ENCODE peak calls at places on chromosome 16, in eight cellular contexts. One of them, this sample, is unnamed.

GRCh38 chr16:81838794-81839193 is 59.7 kb downstream of the PLCG2 start:
- DNase-seq in GM12891: no peak
- DNase-seq in myocyte: peak; percentile 3
- DNase-seq in GDM1: no peak
- DNase-seq in GM04504: no peak
- DNase-seq in left ventricle myocardium superior: no peak
- DNase-seq in SW 1271: no peak
- DNase-seq in IMR-90: peak; percentile 9
- DNase-seq in this sample: peak; percentile 42

GRCh38 chr16:50023626-50024025 is 1.4 kb upstream of the CNEP1R1 start:
- DNase-seq in GM12891: no peak
- DNase-seq in myocyte: no peak
- DNase-seq in GDM1: no peak
- DNase-seq in GM04504: no peak
- DNase-seq in left ventricle myocardium superior: no peak
- DNase-seq in SW 1271: no peak
- DNase-seq in IMR-90: no peak
- DNase-seq in this sample: no peak

GRCh38 chr16:68764866-68765265 is 27.8 kb downstream of the CDH1 start:
- DNase-seq in GM12891: no peak
- DNase-seq in myocyte: no peak
- DNase-seq in GDM1: no peak
- DNase-seq in GM04504: no peak
- DNase-seq in left ventricle myocardium superior: no peak
- DNase-seq in SW 1271: no peak
- DNase-seq in IMR-90: no peak
- DNase-seq in this sample: no peak

GRCh38 chr16:30004424-30004776 is 6.4 kb downstream of the DOC2A start:
- DNase-seq in GM12891: no peak
- DNase-seq in myocyte: no peak
- DNase-seq in GDM1: no peak
- DNase-seq in GM04504: no peak
- DNase-seq in left ventricle myocardium superior: no peak
- DNase-seq in SW 1271: no peak
- DNase-seq in IMR-90: no peak
- DNase-seq in this sample: no peak

GRCh38 chr16:50038756-50039529 is 13.9 kb downstream of the CNEP1R1 start:
- DNase-seq in GM12891: no peak
- DNase-seq in myocyte: no peak
- DNase-seq in GDM1: peak; percentile 49
- DNase-seq in GM04504: no peak
- DNase-seq in left ventricle myocardium superior: no peak
- DNase-seq in SW 1271: no peak
- DNase-seq in IMR-90: no peak
- DNase-seq in this sample: no peak

GRCh38 chr16:2156025-2156848 is 655 bp downstream of the TRAF7 start:
- DNase-seq in GM12891: no peak
- DNase-seq in myocyte: peak; percentile 50
- DNase-seq in GDM1: no peak
- DNase-seq in GM04504: peak; percentile 43
- DNase-seq in left ventricle myocardium superior: no peak
- DNase-seq in SW 1271: no peak
- DNase-seq in IMR-90: peak; percentile 76
- DNase-seq in this sample: peak; percentile 69

GRCh38 chr16:88432753-88433152 is 20.3 kb upstream of the ZFPM1 start:
- DNase-seq in GM12891: no peak
- DNase-seq in myocyte: no peak
- DNase-seq in GDM1: no peak
- DNase-seq in GM04504: no peak
- DNase-seq in left ventricle myocardium superior: no peak
- DNase-seq in SW 1271: no peak
- DNase-seq in IMR-90: no peak
- DNase-seq in this sample: no peak

GRCh38 chr16:2468142-2468724 is 2.9 kb upstream of the NTN3 start:
- DNase-seq in GM12891: no peak
- DNase-seq in myocyte: peak; percentile 53
- DNase-seq in GDM1: peak; percentile 2
- DNase-seq in GM04504: no peak
- DNase-seq in left ventricle myocardium superior: peak; percentile 47
- DNase-seq in SW 1271: no peak
- DNase-seq in IMR-90: peak; percentile 11
- DNase-seq in this sample: no peak

GRCh38 chr16:15677447-15677846 is 27.4 kb downstream of the NDE1 start:
- DNase-seq in GM12891: no peak
- DNase-seq in myocyte: no peak
- DNase-seq in GDM1: no peak
- DNase-seq in GM04504: no peak
- DNase-seq in left ventricle myocardium superior: no peak
- DNase-seq in SW 1271: no peak
- DNase-seq in IMR-90: no peak
- DNase-seq in this sample: no peak

GRCh38 chr16:2273484-2273883 is 5.6 kb upstream of the RNPS1 start:
- DNase-seq in GM12891: no peak
- DNase-seq in myocyte: no peak
- DNase-seq in GDM1: no peak
- DNase-seq in GM04504: no peak
- DNase-seq in left ventricle myocardium superior: no peak
- DNase-seq in SW 1271: no peak
- DNase-seq in IMR-90: no peak
- DNase-seq in this sample: no peak

GRCh38 chr16:58508671-58509251 is 6.6 kb upstream of the SETD6 start:
- DNase-seq in GM12891: no peak
- DNase-seq in myocyte: no peak
- DNase-seq in GDM1: no peak
- DNase-seq in GM04504: no peak
- DNase-seq in left ventricle myocardium superior: no peak
- DNase-seq in SW 1271: no peak
- DNase-seq in IMR-90: no peak
- DNase-seq in this sample: no peak

GRCh38 chr16:17379121-17379571 is 91.6 kb downstream of the XYLT1 start:
- DNase-seq in GM12891: no peak
- DNase-seq in myocyte: peak; percentile 29
- DNase-seq in GDM1: peak; percentile 9
- DNase-seq in GM04504: peak; percentile 63
- DNase-seq in left ventricle myocardium superior: peak; percentile 73
- DNase-seq in SW 1271: no peak
- DNase-seq in IMR-90: peak; percentile 70
- DNase-seq in this sample: peak; percentile 82

GRCh38 chr16:11391576-11391975 is 46.3 kb downstream of the RMI2 start:
- DNase-seq in GM12891: peak; percentile 7
- DNase-seq in myocyte: no peak
- DNase-seq in GDM1: no peak
- DNase-seq in GM04504: no peak
- DNase-seq in left ventricle myocardium superior: peak; percentile 22
- DNase-seq in SW 1271: no peak
- DNase-seq in IMR-90: no peak
- DNase-seq in this sample: no peak

GRCh38 chr16:2507052-2507678 is 6.6 kb upstream of the ATP6V0C start:
- DNase-seq in GM12891: peak; percentile 71
- DNase-seq in myocyte: no peak
- DNase-seq in GDM1: no peak
- DNase-seq in GM04504: no peak
- DNase-seq in left ventricle myocardium superior: peak; percentile 67
- DNase-seq in SW 1271: no peak
- DNase-seq in IMR-90: no peak
- DNase-seq in this sample: no peak

GRCh38 chr16:11310997-11311561 is 29.9 kb upstream of the PRM1 start:
- DNase-seq in GM12891: no peak
- DNase-seq in myocyte: no peak
- DNase-seq in GDM1: peak; percentile 65
- DNase-seq in GM04504: no peak
- DNase-seq in left ventricle myocardium superior: no peak
- DNase-seq in SW 1271: no peak
- DNase-seq in IMR-90: no peak
- DNase-seq in this sample: no peak

GRCh38 chr16:3654249-3654991 is at the start of gene DNASE1:
- DNase-seq in GM12891: peak; percentile 79
- DNase-seq in myocyte: peak; percentile 57
- DNase-seq in GDM1: peak; percentile 16
- DNase-seq in GM04504: peak; percentile 26
- DNase-seq in left ventricle myocardium superior: peak; percentile 56
- DNase-seq in SW 1271: no peak
- DNase-seq in IMR-90: peak; percentile 36
- DNase-seq in this sample: peak; percentile 31

GRCh38 chr16:87641721-87642120 is 39.4 kb downstream of the JPH3 start:
- DNase-seq in GM12891: no peak
- DNase-seq in myocyte: no peak
- DNase-seq in GDM1: no peak
- DNase-seq in GM04504: no peak
- DNase-seq in left ventricle myocardium superior: no peak
- DNase-seq in SW 1271: no peak
- DNase-seq in IMR-90: no peak
- DNase-seq in this sample: no peak

GRCh38 chr16:85402910-85403692 is 210.0 kb upstream of the GSE1 start:
- DNase-seq in GM12891: no peak
- DNase-seq in myocyte: peak; percentile 29
- DNase-seq in GDM1: no peak
- DNase-seq in GM04504: no peak
- DNase-seq in left ventricle myocardium superior: peak; percentile 73
- DNase-seq in SW 1271: no peak
- DNase-seq in IMR-90: peak; percentile 77
- DNase-seq in this sample: peak; percentile 76

GRCh38 chr16:24062270-24062817 is 193.8 kb upstream of the CACNG3 start:
- DNase-seq in GM12891: no peak
- DNase-seq in myocyte: no peak
- DNase-seq in GDM1: no peak
- DNase-seq in GM04504: no peak
- DNase-seq in left ventricle myocardium superior: no peak
- DNase-seq in SW 1271: no peak
- DNase-seq in IMR-90: no peak
- DNase-seq in this sample: no peak

GRCh38 chr16:3023415-3023668 is 400 bp downstream of the HCFC1R1 start:
- DNase-seq in GM12891: no peak
- DNase-seq in myocyte: peak; percentile 90
- DNase-seq in GDM1: no peak
- DNase-seq in GM04504: peak; percentile 69
- DNase-seq in left ventricle myocardium superior: no peak
- DNase-seq in SW 1271: peak; percentile 76
- DNase-seq in IMR-90: peak; percentile 66
- DNase-seq in this sample: no peak

GRCh38 chr16:65119905-65120341 is 1.9 kb downstream of the CDH11 start:
- DNase-seq in GM12891: no peak
- DNase-seq in myocyte: peak; percentile 60
- DNase-seq in GDM1: no peak
- DNase-seq in GM04504: peak; percentile 57
- DNase-seq in left ventricle myocardium superior: no peak
- DNase-seq in SW 1271: no peak
- DNase-seq in IMR-90: peak; percentile 76
- DNase-seq in this sample: peak; percentile 85

GRCh38 chr16:47058295-47059086 is 85.0 kb upstream of the DNAJA2 start:
- DNase-seq in GM12891: no peak
- DNase-seq in myocyte: no peak
- DNase-seq in GDM1: no peak
- DNase-seq in GM04504: no peak
- DNase-seq in left ventricle myocardium superior: no peak
- DNase-seq in SW 1271: no peak
- DNase-seq in IMR-90: no peak
- DNase-seq in this sample: no peak

GRCh38 chr16:81632392-81633146 is 146.5 kb upstream of the PLCG2 start:
- DNase-seq in GM12891: no peak
- DNase-seq in myocyte: no peak
- DNase-seq in GDM1: peak; percentile 67
- DNase-seq in GM04504: peak; percentile 51
- DNase-seq in left ventricle myocardium superior: no peak
- DNase-seq in SW 1271: no peak
- DNase-seq in IMR-90: peak; percentile 94
- DNase-seq in this sample: peak; percentile 93

GRCh38 chr16:85067431-85067830 is 39.8 kb downstream of the KIAA0513 start:
- DNase-seq in GM12891: no peak
- DNase-seq in myocyte: no peak
- DNase-seq in GDM1: no peak
- DNase-seq in GM04504: no peak
- DNase-seq in left ventricle myocardium superior: no peak
- DNase-seq in SW 1271: no peak
- DNase-seq in IMR-90: no peak
- DNase-seq in this sample: no peak

This sample was measured in astrocyte.